ENCODE peak calls at places on chromosomes 2 and 18, in eight cellular contexts. J is suprapubic skin, P is A549, H is ovary, L is sigmoid colon, U is tibial nerve, Q is stomach, M is HepG2. R is an unnamed sample.

GRCh38 chr2:60678551-60678950 is 77.5 kb upstream of the PAPOLG start:
- DNase-seq in J (peak; percentile 58), P (no peak), H (no peak), L (no peak), U (no peak), Q (no peak), M (no peak), R (no peak)

GRCh38 chr2:10300328-10300920 is 2.3 kb upstream of the HPCAL1 start:
- DNase-seq in J (no peak), P (no peak), H (no peak), L (no peak), U (no peak), Q (no peak), M (peak; percentile 40), R (no peak)

GRCh38 chr2:151766421-151767153 is 32.3 kb upstream of the NEB start:
- DNase-seq in J (no peak), P (no peak), H (no peak), L (no peak), U (no peak), Q (no peak), M (no peak), R (no peak)

GRCh38 chr2:45691152-45691551 is 39.7 kb downstream of the PRKCE start:
- DNase-seq in J (no peak), P (no peak), H (no peak), L (no peak), U (no peak), Q (no peak), M (no peak), R (no peak)

GRCh38 chr18:36960038-36960437 is 131.1 kb downstream of the KIAA1328 start:
- DNase-seq in J (no peak), P (no peak), H (peak; percentile 15), L (no peak), U (no peak), Q (no peak), M (no peak), R (no peak)

GRCh38 chr2:231111987-231112386 is 12.9 kb downstream of the HTR2B start:
- DNase-seq in J (no peak), P (no peak), H (no peak), L (no peak), U (no peak), Q (no peak), M (no peak), R (no peak)

GRCh38 chr2:25853038-25853638 is 25.1 kb downstream of the ASXL2 start:
- DNase-seq in J (no peak), P (no peak), H (no peak), L (no peak), U (no peak), Q (no peak), M (no peak), R (no peak)

GRCh38 chr2:225893151-225893550 is 493.6 kb downstream of the NYAP2 start:
- DNase-seq in J (no peak), P (no peak), H (no peak), L (no peak), U (no peak), Q (no peak), M (peak; percentile 18), R (no peak)

GRCh38 chr2:42762823-42763804 is 821 bp downstream of the OXER1 start:
- DNase-seq in J (no peak), P (no peak), H (no peak), L (peak; percentile 60), U (no peak), Q (no peak), M (no peak), R (no peak)

GRCh38 chr2:16218651-16219050 is 278.3 kb downstream of the MYCN start:
- DNase-seq in J (no peak), P (peak; percentile 25), H (no peak), L (no peak), U (no peak), Q (peak; percentile 67), M (peak; percentile 33), R (no peak)

GRCh38 chr2:43131051-43131889 is 95.1 kb downstream of the ZFP36L2 start:
- DNase-seq in J (peak; percentile 89), P (peak; percentile 96), H (no peak), L (peak; percentile 84), U (peak; percentile 36), Q (peak; percentile 94), M (peak; percentile 80), R (peak; percentile 95)

GRCh38 chr2:215793747-215794595 is 219.4 kb downstream of the MREG start:
- DNase-seq in J (no peak), P (peak; percentile 38), H (no peak), L (no peak), U (no peak), Q (peak; percentile 59), M (peak; percentile 100), R (no peak)

GRCh38 chr2:162153608-162154224 is 1.7 kb upstream of the GCG start:
- DNase-seq in J (no peak), P (peak; percentile 12), H (no peak), L (peak; percentile 67), U (peak; percentile 16), Q (peak; percentile 62), M (peak; percentile 56), R (no peak)

GRCh38 chr2:162149940-162150339 is 2.1 kb downstream of the GCG start:
- DNase-seq in J (no peak), P (no peak), H (no peak), L (no peak), U (no peak), Q (no peak), M (no peak), R (no peak)

GRCh38 chr2:162156149-162156548 is 4.1 kb upstream of the GCG start:
- DNase-seq in J (no peak), P (no peak), H (no peak), L (no peak), U (no peak), Q (no peak), M (no peak), R (no peak)

GRCh38 chr2:162152147-162152546 is at the start of gene GCG:
- DNase-seq in J (no peak), P (no peak), H (no peak), L (no peak), U (no peak), Q (no peak), M (no peak), R (no peak)

DNA sequence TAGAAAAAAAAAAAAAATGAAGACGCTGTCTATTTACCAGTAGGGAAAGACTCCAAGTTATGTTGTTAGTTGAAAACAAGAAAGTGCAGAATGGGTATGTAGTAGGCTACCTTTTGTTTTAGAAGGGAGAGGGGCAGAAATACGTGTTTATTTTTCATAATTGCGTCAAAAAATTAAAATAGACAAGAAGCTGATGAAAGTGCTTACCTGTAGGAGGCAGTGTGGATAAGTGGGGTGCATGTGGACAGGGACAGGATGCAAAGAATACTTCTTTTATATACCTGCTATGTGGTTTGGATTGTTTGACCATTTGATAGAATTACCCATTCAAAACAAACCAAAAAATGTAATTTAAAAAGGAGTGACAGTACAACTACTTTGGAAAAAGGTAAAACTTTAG is 3.0 kb upstream of the GCG start:
- DNase-seq in J (no peak), P (no peak), H (no peak), L (no peak), U (no peak), Q (no peak), M (no peak), R (no peak)
- TF ChIP-seq EP300 in J (no peak), P (no peak), H (no peak), L (no peak), U (no peak), Q (no peak), M (no peak), R (no peak)

GRCh38 chr2:236825989-236826510 is 256.4 kb downstream of the ACKR3 start:
- DNase-seq in J (peak; percentile 8), P (no peak), H (no peak), L (no peak), U (no peak), Q (no peak), M (no peak), R (no peak)

GRCh38 chr2:236826727-236827126 is 257.1 kb downstream of the ACKR3 start:
- DNase-seq in J (peak; percentile 26), P (no peak), H (no peak), L (no peak), U (no peak), Q (peak; percentile 24), M (no peak), R (no peak)

GRCh38 chr2:236828820-236829219 is 256.9 kb upstream of the COPS8 start:
- DNase-seq in J (peak; percentile 32), P (no peak), H (no peak), L (no peak), U (no peak), Q (no peak), M (peak; percentile 23), R (no peak)

GRCh38 chr2:236830931-236831330 is 254.8 kb upstream of the COPS8 start:
- DNase-seq in J (no peak), P (no peak), H (no peak), L (no peak), U (no peak), Q (no peak), M (no peak), R (no peak)

DNA sequence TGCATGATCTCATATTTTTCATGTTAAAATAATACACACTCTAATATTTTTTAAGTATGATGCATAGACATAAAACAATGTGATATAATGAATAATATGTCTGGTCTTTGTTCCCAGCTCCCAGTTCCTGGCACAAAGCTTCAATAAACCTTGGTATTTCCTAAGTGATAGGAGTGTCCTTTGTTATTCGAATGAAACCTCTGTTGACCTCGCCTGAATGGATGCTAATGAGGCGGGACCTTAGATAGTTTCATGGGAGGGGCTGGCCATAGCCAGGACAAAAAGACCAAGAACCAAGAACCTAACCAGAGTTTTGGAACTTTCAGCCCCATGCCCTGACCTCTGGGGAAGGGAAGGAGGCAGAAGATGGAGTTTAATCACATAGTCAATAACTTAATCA is 257.7 kb upstream of the COPS8 start:
- DNase-seq in J (peak; percentile 21), P (no peak), H (no peak), L (no peak), U (no peak), Q (no peak), M (no peak), R (no peak)
- TF ChIP-seq EP300 in J (no peak), P (no peak), H (no peak), L (no peak), U (no peak), Q (no peak), M (no peak), R (no peak)

GRCh38 chr2:144678741-144679140 is 158.8 kb upstream of the ZEB2 start:
- DNase-seq in J (no peak), P (no peak), H (no peak), L (no peak), U (no peak), Q (no peak), M (no peak), R (no peak)
- TF ChIP-seq EP300 in J (no peak), P (no peak), H (no peak), L (no peak), U (no peak), Q (no peak), M (no peak), R (no peak)

DNA sequence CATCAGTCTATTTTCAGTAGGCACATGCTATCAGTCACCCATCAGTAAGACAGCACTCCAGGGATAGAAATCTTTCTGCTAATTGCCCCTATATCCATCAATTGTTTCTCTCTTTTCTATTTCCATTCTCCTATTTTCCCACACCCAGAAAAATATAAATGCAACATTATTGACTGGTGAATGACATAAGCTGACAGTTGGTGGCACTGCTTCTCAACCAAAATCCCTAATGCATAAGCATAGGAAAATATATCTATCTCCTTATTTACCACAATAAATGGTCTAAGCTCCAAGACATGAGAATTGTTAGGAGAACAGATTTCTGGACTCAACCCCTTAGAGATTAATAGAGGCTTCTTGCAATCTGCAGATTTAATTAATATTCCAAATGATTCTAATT is 64.0 kb upstream of the REG3A start:
- DNase-seq in J (no peak), P (no peak), H (no peak), L (no peak), U (no peak), Q (no peak), M (no peak), R (no peak)
- TF ChIP-seq EP300 in J (no peak), P (no peak), H (no peak), L (no peak), U (no peak), Q (no peak), M (no peak), R (no peak)

R was measured in esophagus muscularis mucosa.